ENCODE peak calls at places on chromosomes 4 and X, in six cellular contexts. L, Q, U, Y, B and V are unnamed samples.
A peak's percentile ranks its signal among the peaks of the same experiment; 100 is the strongest.

GRCh38 chr4:176193126-176193525 is 2.3 kb downstream of the SPATA4 start:
- DNase-seq in Q (peak; percentile 58), B (no peak), U (no peak), Y (no peak), L (no peak), V (no peak)

GRCh38 chr4:106409901-106410889 is 41.6 kb upstream of the GIMD1 start:
- DNase-seq in U (no peak), Q (no peak), L (no peak), B (no peak), Y (no peak), V (no peak)

GRCh38 chrX:143633530-143634372 is 2.1 kb downstream of the SLITRK4 start:
- DNase-seq in Q (no peak), U (peak; percentile 12), L (peak; percentile 32), Y (peak; percentile 46), B (no peak), V (no peak)

GRCh38 chr4:53920116-53920515 is 144.3 kb downstream of the CHIC2 start:
- DNase-seq in Q (no peak), B (no peak), Y (no peak), L (no peak), U (peak; percentile 11), V (no peak)

GRCh38 chr4:130233377-130234047 is 1137.6 kb downstream of the C4orf33 start:
- DNase-seq in U (no peak), Q (peak; percentile 13), Y (no peak), L (no peak), B (no peak), V (no peak)

GRCh38 chr4:188714907-188715306 is 575.7 kb downstream of the TRIML1 start:
- DNase-seq in Q (no peak), L (no peak), Y (no peak), U (no peak), B (no peak), V (peak; percentile 81)

GRCh38 chr4:52376107-52376704 is 282.9 kb downstream of the USP46 start:
- DNase-seq in B (no peak), L (no peak), Y (peak; percentile 72), U (peak; percentile 42), Q (peak; percentile 68), V (peak; percentile 39)

GRCh38 chr4:141977433-141977832 is 341.1 kb downstream of the IL15 start:
- DNase-seq in B (no peak), Y (no peak), U (no peak), L (no peak), Q (no peak), V (no peak)

GRCh38 chr4:70508801-70509200 is 9.6 kb upstream of the AMTN start:
- DNase-seq in Q (no peak), U (no peak), B (no peak), L (no peak), Y (no peak), V (peak; percentile 4)
- TF ChIP-seq CTCF in Q (no peak), U (no peak), B (no peak), L (no peak), Y (no peak), V (no peak)

DNA sequence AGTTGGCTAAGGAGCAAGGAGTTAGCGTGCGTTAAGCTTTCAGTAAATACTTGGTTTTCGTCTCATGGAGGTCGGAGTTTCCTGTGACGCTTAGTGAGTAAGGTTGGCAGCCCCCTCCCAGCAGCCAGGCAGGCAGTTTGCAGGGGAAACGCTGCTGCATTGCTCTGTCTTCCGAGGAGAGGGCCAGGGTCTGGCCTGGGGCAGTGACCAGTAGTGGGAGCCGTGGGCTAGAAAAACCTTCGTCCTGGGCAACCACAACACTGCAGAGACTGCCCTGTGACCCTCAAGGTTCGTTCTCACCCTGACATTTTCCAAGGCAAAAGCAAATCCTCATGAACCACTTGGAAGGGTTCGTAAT is 432 bp downstream of the TMEM175 start:
- DNase-seq in B (no peak), L (peak; percentile 49), Y (peak; percentile 56), Q (no peak), U (peak; percentile 43), V (no peak)
- TF ChIP-seq CTCF in B (no peak), L (no peak), Y (peak; percentile 26), Q (no peak), U (no peak), V (no peak)

DNA sequence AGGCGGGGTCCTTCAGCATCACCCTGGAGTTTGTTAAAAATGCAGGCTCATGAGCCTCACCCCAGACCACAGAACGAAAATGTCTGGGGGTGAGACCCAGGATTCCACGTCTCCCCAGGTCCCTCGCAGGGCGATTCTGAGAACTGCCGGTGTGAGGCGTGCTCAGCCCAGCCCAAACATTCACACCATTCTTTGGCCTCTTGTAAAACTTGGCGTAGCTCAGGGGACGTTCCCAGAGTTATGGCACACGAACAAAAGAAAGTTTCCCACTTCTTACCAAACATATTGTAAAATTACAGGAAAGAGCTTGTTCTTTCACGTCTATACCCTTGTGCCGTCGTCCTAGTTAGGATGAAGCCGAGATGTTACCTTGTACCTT is 12.9 kb downstream of the CD99 start:
- DNase-seq in Y (no peak), U (no peak), Q (no peak), B (no peak), L (no peak), V (no peak)
- TF ChIP-seq CTCF in Y (no peak), U (no peak), Q (peak; percentile 28), B (peak; percentile 70), L (no peak), V (peak; percentile 37)

DNA sequence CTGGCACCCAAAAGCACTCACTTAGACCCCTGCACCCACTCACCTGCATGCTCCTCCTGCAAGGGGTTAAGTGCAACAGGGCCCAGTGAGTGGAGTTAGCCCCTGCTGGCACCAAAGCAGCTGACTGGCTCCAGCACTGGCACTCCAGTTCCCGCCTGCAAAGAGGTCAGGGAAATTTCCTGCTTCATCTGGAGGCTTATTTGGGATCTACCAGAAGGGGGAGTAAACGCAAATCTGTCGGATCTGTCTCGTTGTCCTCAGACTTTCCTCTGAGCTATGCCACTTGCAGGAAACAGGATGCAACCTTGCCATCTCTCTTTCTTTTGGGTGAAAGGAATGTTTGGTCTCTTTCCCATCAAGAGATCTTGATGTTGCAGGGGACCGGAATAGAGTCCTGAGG is 435.6 kb downstream of the PCDH10 start:
- DNase-seq in Q (no peak), Y (no peak), L (no peak), B (no peak), U (no peak), V (no peak)
- TF ChIP-seq CTCF in Q (no peak), Y (peak; percentile 14), L (no peak), B (no peak), U (no peak), V (no peak)

GRCh38 chrX:135191838-135192237 is 20.6 kb upstream of the CT55 start:
- DNase-seq in L (no peak), U (no peak), B (no peak), Y (no peak), Q (no peak), V (no peak)

DNA sequence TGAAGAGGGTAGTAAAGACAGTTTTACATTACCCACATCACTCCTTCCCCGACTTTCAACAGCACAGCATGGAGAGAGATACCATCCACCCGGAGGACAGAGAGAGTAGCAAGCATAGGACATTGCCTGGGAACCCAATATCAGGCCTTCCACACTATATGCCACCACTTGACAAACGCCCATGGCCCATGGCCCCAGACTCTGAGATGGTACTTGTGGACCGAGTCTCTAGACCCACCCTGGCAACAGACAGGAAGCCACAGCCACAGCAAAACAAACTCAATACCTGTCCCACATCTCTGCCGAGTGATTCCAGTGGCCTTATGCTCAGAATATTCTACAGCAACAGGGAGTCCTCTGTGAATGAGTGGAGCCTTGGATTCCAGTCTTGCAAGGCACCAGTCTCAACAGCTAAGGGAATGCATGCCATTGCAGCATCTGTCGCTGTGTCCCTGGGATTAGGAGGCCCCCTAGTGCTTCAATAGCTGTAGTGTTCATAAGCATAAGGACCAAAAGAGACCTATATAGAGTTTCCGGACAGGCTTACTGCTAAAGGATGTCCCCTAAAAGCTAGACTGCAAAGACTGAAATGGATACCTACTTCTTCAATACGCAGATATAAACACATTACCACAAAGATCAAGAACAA is 14.7 kb upstream of the CT55 start:
- DNase-seq in U (peak; percentile 38), Q (peak; percentile 69), L (peak; percentile 32), B (no peak), Y (peak; percentile 65), V (peak; percentile 34)
- TF ChIP-seq CTCF in U (peak; percentile 35), Q (peak; percentile 43), L (peak; percentile 46), B (peak; percentile 34), Y (peak; percentile 59), V (peak; percentile 64)